ENCODE peak calls at places on chromosomes 13 and 19, in nine cellular contexts. One of them, this sample, is unnamed.

GRCh38 chr13:41720839-41721561 is 239.9 kb downstream of the VWA8 start:
- DNase-seq in A549: no peak
- DNase-seq in testis: no peak
- DNase-seq in IMR-90: no peak
- DNase-seq in GM12891: no peak
- DNase-seq in esophagus squamous epithelium: no peak
- DNase-seq in ovary: no peak
- DNase-seq in stomach: no peak
- DNase-seq in tibial nerve: no peak
- DNase-seq in this sample: no peak

GRCh38 chr19:1252221-1252817 is 3.9 kb downstream of the MIDN start:
- DNase-seq in GM12891: no peak
- DNase-seq in stomach: peak; percentile 92
- DNase-seq in IMR-90: peak; percentile 88
- DNase-seq in esophagus squamous epithelium: peak; percentile 83
- DNase-seq in testis: peak; percentile 83
- DNase-seq in ovary: peak; percentile 91
- DNase-seq in tibial nerve: peak; percentile 85
- DNase-seq in A549: no peak
- DNase-seq in this sample: peak; percentile 83

GRCh38 chr13:30997697-30998547 is 65.5 kb downstream of the TEX26 start:
- DNase-seq in ovary: no peak
- DNase-seq in testis: no peak
- DNase-seq in esophagus squamous epithelium: no peak
- DNase-seq in A549: no peak
- DNase-seq in tibial nerve: no peak
- DNase-seq in GM12891: no peak
- DNase-seq in stomach: no peak
- DNase-seq in IMR-90: no peak
- DNase-seq in this sample: no peak

GRCh38 chr19:8335343-8336071 is 7.6 kb downstream of the KANK3 start:
- DNase-seq in ovary: no peak
- DNase-seq in esophagus squamous epithelium: no peak
- DNase-seq in GM12891: no peak
- DNase-seq in stomach: no peak
- DNase-seq in tibial nerve: no peak
- DNase-seq in IMR-90: no peak
- DNase-seq in A549: peak; percentile 38
- DNase-seq in testis: no peak
- DNase-seq in this sample: peak; percentile 58

GRCh38 chr13:31587696-31588266 is 151.5 kb upstream of the RXFP2 start:
- DNase-seq in GM12891: no peak
- DNase-seq in tibial nerve: no peak
- DNase-seq in A549: no peak
- DNase-seq in testis: no peak
- DNase-seq in stomach: no peak
- DNase-seq in esophagus squamous epithelium: no peak
- DNase-seq in IMR-90: no peak
- DNase-seq in ovary: no peak
- DNase-seq in this sample: no peak

GRCh38 chr19:9932835-9933234 is 3.5 kb downstream of the OLFM2 start:
- DNase-seq in tibial nerve: no peak
- DNase-seq in ovary: no peak
- DNase-seq in IMR-90: no peak
- DNase-seq in testis: no peak
- DNase-seq in stomach: no peak
- DNase-seq in GM12891: no peak
- DNase-seq in A549: no peak
- DNase-seq in esophagus squamous epithelium: no peak
- DNase-seq in this sample: no peak

GRCh38 chr13:81409284-81409683 is 1068.4 kb upstream of the SPRY2 start:
- DNase-seq in testis: no peak
- DNase-seq in IMR-90: no peak
- DNase-seq in tibial nerve: no peak
- DNase-seq in A549: no peak
- DNase-seq in ovary: no peak
- DNase-seq in esophagus squamous epithelium: no peak
- DNase-seq in stomach: no peak
- DNase-seq in GM12891: no peak
- DNase-seq in this sample: no peak

GRCh38 chr13:60226507-60226906 is 62.8 kb upstream of the DIAPH3 start:
- DNase-seq in ovary: no peak
- DNase-seq in IMR-90: peak; percentile 47
- DNase-seq in A549: no peak
- DNase-seq in GM12891: no peak
- DNase-seq in tibial nerve: no peak
- DNase-seq in esophagus squamous epithelium: no peak
- DNase-seq in testis: peak; percentile 16
- DNase-seq in stomach: no peak
- DNase-seq in this sample: no peak

GRCh38 chr19:38263696-38264485 is 482 bp upstream of the SPINT2 start:
- DNase-seq in GM12891: peak; percentile 75
- DNase-seq in tibial nerve: no peak
- DNase-seq in IMR-90: peak; percentile 45
- DNase-seq in A549: peak; percentile 78
- DNase-seq in stomach: peak; percentile 98
- DNase-seq in testis: peak; percentile 83
- DNase-seq in esophagus squamous epithelium: no peak
- DNase-seq in ovary: no peak
- DNase-seq in this sample: peak; percentile 95

GRCh38 chr19:13788991-13789390 is 6.3 kb upstream of the ZSWIM4 start:
- DNase-seq in testis: no peak
- DNase-seq in ovary: no peak
- DNase-seq in A549: no peak
- DNase-seq in tibial nerve: no peak
- DNase-seq in IMR-90: peak; percentile 88
- DNase-seq in stomach: no peak
- DNase-seq in GM12891: no peak
- DNase-seq in esophagus squamous epithelium: no peak
- DNase-seq in this sample: no peak

GRCh38 chr19:47766670-47767069 is 11.8 kb upstream of the SELENOW start:
- DNase-seq in GM12891: no peak
- DNase-seq in stomach: no peak
- DNase-seq in IMR-90: no peak
- DNase-seq in A549: no peak
- DNase-seq in ovary: no peak
- DNase-seq in esophagus squamous epithelium: no peak
- DNase-seq in testis: no peak
- DNase-seq in tibial nerve: no peak
- DNase-seq in this sample: no peak

GRCh38 chr13:43232866-43233265 is 209.5 kb downstream of the DNAJC15 start:
- DNase-seq in ovary: no peak
- DNase-seq in GM12891: no peak
- DNase-seq in stomach: no peak
- DNase-seq in A549: no peak
- DNase-seq in tibial nerve: no peak
- DNase-seq in esophagus squamous epithelium: no peak
- DNase-seq in IMR-90: peak; percentile 77
- DNase-seq in testis: no peak
- DNase-seq in this sample: no peak

GRCh38 chr19:4831351-4832340 is at the start of gene TICAM1:
- DNase-seq in ovary: peak; percentile 78
- DNase-seq in IMR-90: peak; percentile 65
- DNase-seq in A549: peak; percentile 48
- DNase-seq in GM12891: peak; percentile 59
- DNase-seq in tibial nerve: peak; percentile 35
- DNase-seq in esophagus squamous epithelium: no peak
- DNase-seq in testis: peak; percentile 64
- DNase-seq in stomach: peak; percentile 80
- DNase-seq in this sample: peak; percentile 89

GRCh38 chr13:97307882-97308624 is 85.9 kb downstream of the MBNL2 start:
- DNase-seq in A549: peak; percentile 50
- DNase-seq in testis: peak; percentile 70
- DNase-seq in stomach: no peak
- DNase-seq in GM12891: no peak
- DNase-seq in IMR-90: peak; percentile 68
- DNase-seq in tibial nerve: no peak
- DNase-seq in esophagus squamous epithelium: no peak
- DNase-seq in ovary: no peak
- DNase-seq in this sample: no peak

GRCh38 chr19:13120817-13121216 is 2.8 kb downstream of the NACC1 start:
- DNase-seq in esophagus squamous epithelium: no peak
- DNase-seq in tibial nerve: no peak
- DNase-seq in GM12891: no peak
- DNase-seq in ovary: no peak
- DNase-seq in A549: no peak
- DNase-seq in stomach: no peak
- DNase-seq in testis: no peak
- DNase-seq in IMR-90: peak; percentile 85
- DNase-seq in this sample: no peak

GRCh38 chr19:51366050-51366998 is at the start of gene ETFB:
- DNase-seq in tibial nerve: peak; percentile 98
- DNase-seq in ovary: peak; percentile 97
- DNase-seq in testis: peak; percentile 99
- DNase-seq in stomach: peak; percentile 98
- DNase-seq in IMR-90: peak; percentile 96
- DNase-seq in GM12891: peak; percentile 96
- DNase-seq in A549: peak; percentile 99
- DNase-seq in esophagus squamous epithelium: peak; percentile 85
- DNase-seq in this sample: peak; percentile 98

GRCh38 chr19:19628499-19629134 is 597 bp upstream of the LPAR2 start:
- DNase-seq in stomach: peak; percentile 85
- DNase-seq in IMR-90: peak; percentile 48
- DNase-seq in ovary: peak; percentile 62
- DNase-seq in esophagus squamous epithelium: no peak
- DNase-seq in GM12891: no peak
- DNase-seq in tibial nerve: no peak
- DNase-seq in A549: no peak
- DNase-seq in testis: peak; percentile 94
- DNase-seq in this sample: peak; percentile 78

GRCh38 chr13:76637651-76638111 is 248.5 kb downstream of the KCTD12 start:
- DNase-seq in testis: no peak
- DNase-seq in A549: no peak
- DNase-seq in IMR-90: peak; percentile 1
- DNase-seq in esophagus squamous epithelium: no peak
- DNase-seq in GM12891: no peak
- DNase-seq in ovary: no peak
- DNase-seq in tibial nerve: no peak
- DNase-seq in stomach: no peak
- DNase-seq in this sample: no peak

GRCh38 chr19:13588953-13589833 is 82.9 kb upstream of the CACNA1A start:
- DNase-seq in A549: peak; percentile 40
- DNase-seq in esophagus squamous epithelium: no peak
- DNase-seq in tibial nerve: peak; percentile 76
- DNase-seq in GM12891: peak; percentile 73
- DNase-seq in IMR-90: peak; percentile 41
- DNase-seq in testis: peak; percentile 82
- DNase-seq in ovary: peak; percentile 76
- DNase-seq in stomach: peak; percentile 77
- DNase-seq in this sample: peak; percentile 82

GRCh38 chr13:23995283-23996073 is 98.2 kb upstream of the C1QTNF9B start:
- DNase-seq in A549: no peak
- DNase-seq in esophagus squamous epithelium: no peak
- DNase-seq in GM12891: no peak
- DNase-seq in ovary: no peak
- DNase-seq in testis: no peak
- DNase-seq in IMR-90: no peak
- DNase-seq in stomach: no peak
- DNase-seq in tibial nerve: no peak
- DNase-seq in this sample: no peak

GRCh38 chr13:113636266-113636963 is 21.6 kb downstream of the ATP4B start:
- DNase-seq in tibial nerve: no peak
- DNase-seq in A549: no peak
- DNase-seq in GM12891: no peak
- DNase-seq in testis: no peak
- DNase-seq in esophagus squamous epithelium: no peak
- DNase-seq in ovary: peak; percentile 22
- DNase-seq in stomach: no peak
- DNase-seq in IMR-90: no peak
- DNase-seq in this sample: peak; percentile 27

GRCh38 chr13:93690139-93690538 is 463.5 kb downstream of the GPC6 start:
- DNase-seq in ovary: no peak
- DNase-seq in A549: no peak
- DNase-seq in GM12891: no peak
- DNase-seq in stomach: no peak
- DNase-seq in tibial nerve: peak; percentile 18
- DNase-seq in IMR-90: peak; percentile 46
- DNase-seq in esophagus squamous epithelium: no peak
- DNase-seq in testis: no peak
- DNase-seq in this sample: no peak

GRCh38 chr19:55476100-55476775 is at the start of gene ZNF628:
- DNase-seq in tibial nerve: peak; percentile 96
- DNase-seq in GM12891: peak; percentile 100
- DNase-seq in stomach: peak; percentile 99
- DNase-seq in testis: peak; percentile 99
- DNase-seq in A549: peak; percentile 99
- DNase-seq in ovary: peak; percentile 99
- DNase-seq in IMR-90: peak; percentile 98
- DNase-seq in esophagus squamous epithelium: peak; percentile 90
- DNase-seq in this sample: peak; percentile 99
- TF ChIP-seq POLR2A in tibial nerve: peak; percentile 76
- TF ChIP-seq POLR2A in GM12891: peak; percentile 27
- TF ChIP-seq POLR2A in stomach: peak; percentile 71
- TF ChIP-seq POLR2A in testis: peak; percentile 27
- TF ChIP-seq POLR2A in A549: peak; percentile 26
- TF ChIP-seq POLR2A in ovary: peak; percentile 69
- TF ChIP-seq POLR2A in IMR-90: peak; percentile 71
- TF ChIP-seq POLR2A in esophagus squamous epithelium: peak; percentile 91
- TF ChIP-seq POLR2A in this sample: peak; percentile 89

GRCh38 chr19:49094505-49095482 is 9.5 kb downstream of the SNRNP70 start:
- DNase-seq in IMR-90: no peak
- DNase-seq in testis: peak; percentile 73
- DNase-seq in A549: no peak
- DNase-seq in stomach: no peak
- DNase-seq in GM12891: no peak
- DNase-seq in esophagus squamous epithelium: no peak
- DNase-seq in ovary: no peak
- DNase-seq in tibial nerve: no peak
- DNase-seq in this sample: no peak
- TF ChIP-seq POLR2A in IMR-90: no peak
- TF ChIP-seq POLR2A in testis: no peak
- TF ChIP-seq POLR2A in A549: no peak
- TF ChIP-seq POLR2A in stomach: no peak
- TF ChIP-seq POLR2A in GM12891: no peak
- TF ChIP-seq POLR2A in esophagus squamous epithelium: no peak
- TF ChIP-seq POLR2A in ovary: no peak
- TF ChIP-seq POLR2A in tibial nerve: no peak
- TF ChIP-seq POLR2A in this sample: no peak

DNA sequence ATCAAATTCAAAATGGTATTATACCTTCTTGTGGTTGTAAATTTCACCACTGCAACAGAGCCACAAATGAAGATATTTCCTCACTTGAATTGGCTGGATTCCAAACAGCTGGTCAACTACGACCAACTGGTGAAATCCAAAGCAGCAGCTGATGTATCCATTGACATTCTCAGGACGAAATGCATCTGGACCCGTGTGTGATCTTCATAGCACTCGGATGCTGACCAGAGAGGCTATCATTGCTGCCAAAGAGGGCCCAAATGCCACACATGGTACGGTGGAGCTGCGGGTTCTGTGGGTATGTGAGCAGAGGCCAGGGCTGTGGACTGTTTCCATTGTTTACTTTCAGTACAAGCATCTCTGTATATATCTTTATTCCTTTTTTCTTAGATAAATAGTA is 25.6 kb upstream of the PCCA start:
- DNase-seq in tibial nerve: no peak
- DNase-seq in IMR-90: peak; percentile 44
- DNase-seq in A549: no peak
- DNase-seq in ovary: no peak
- DNase-seq in GM12891: no peak
- DNase-seq in stomach: no peak
- DNase-seq in esophagus squamous epithelium: no peak
- DNase-seq in testis: no peak
- DNase-seq in this sample: no peak
- TF ChIP-seq POLR2A in tibial nerve: no peak
- TF ChIP-seq POLR2A in IMR-90: no peak
- TF ChIP-seq POLR2A in A549: no peak
- TF ChIP-seq POLR2A in ovary: no peak
- TF ChIP-seq POLR2A in GM12891: no peak
- TF ChIP-seq POLR2A in stomach: no peak
- TF ChIP-seq POLR2A in esophagus squamous epithelium: no peak
- TF ChIP-seq POLR2A in testis: no peak
- TF ChIP-seq POLR2A in this sample: no peak

GRCh38 chr19:48967346-48968178 is 2.5 kb downstream of the FTL start:
- DNase-seq in ovary: no peak
- DNase-seq in A549: peak; percentile 60
- DNase-seq in testis: peak; percentile 59
- DNase-seq in tibial nerve: peak; percentile 57
- DNase-seq in GM12891: no peak
- DNase-seq in stomach: no peak
- DNase-seq in esophagus squamous epithelium: no peak
- DNase-seq in IMR-90: peak; percentile 67
- DNase-seq in this sample: no peak
- TF ChIP-seq POLR2A in ovary: peak; percentile 0
- TF ChIP-seq POLR2A in A549: peak; percentile 74
- TF ChIP-seq POLR2A in testis: no peak
- TF ChIP-seq POLR2A in tibial nerve: no peak
- TF ChIP-seq POLR2A in GM12891: peak; percentile 67
- TF ChIP-seq POLR2A in stomach: no peak
- TF ChIP-seq POLR2A in esophagus squamous epithelium: peak; percentile 26
- TF ChIP-seq POLR2A in IMR-90: no peak
- TF ChIP-seq POLR2A in this sample: no peak